ENCODE peak calls at places on chromosomes 12 and 14, in five cellular contexts. A, B, G, R and L are unnamed samples.

GRCh38 chr12:62653740-62654139 is 187.1 kb downstream of the MON2 start:
- DNase-seq in G (no peak), A (no peak), B (no peak), R (no peak), L (no peak)

GRCh38 chr14:77213657-77214016 is 32.0 kb downstream of the TMEM63C start:
- DNase-seq in A (no peak), R (no peak), G (no peak), B (no peak), L (no peak)

GRCh38 chr12:131222271-131223139 is 268.8 kb downstream of the ADGRD1 start:
- DNase-seq in A (peak; percentile 29), R (no peak), B (no peak), G (no peak), L (peak; percentile 83)

GRCh38 chr14:93977790-93978581 is 1.6 kb upstream of the ASB2 start:
- DNase-seq in B (no peak), A (peak; percentile 68), G (no peak), R (no peak), L (no peak)

GRCh38 chr12:18752280-18752920 is 14.5 kb downstream of the CAPZA3 start:
- DNase-seq in B (no peak), G (no peak), A (no peak), R (peak; percentile 27), L (no peak)

GRCh38 chr12:6635375-6635855 is 344 bp downstream of the LPAR5 start:
- DNase-seq in R (no peak), B (no peak), A (peak; percentile 62), G (no peak), L (no peak)

GRCh38 chr14:81474685-81475324 is 58.8 kb downstream of the SEL1L start:
- DNase-seq in B (no peak), G (no peak), A (no peak), R (no peak), L (no peak)

GRCh38 chr12:68534108-68534507 is 76.6 kb upstream of the RAP1B start:
- DNase-seq in G (no peak), A (no peak), R (no peak), B (no peak), L (peak; percentile 17)

GRCh38 chr12:65152012-65152411 is 17.4 kb upstream of the LEMD3 start:
- DNase-seq in G (no peak), A (no peak), B (no peak), R (no peak), L (no peak)

GRCh38 chr12:43291516-43291915 is 260.5 kb downstream of the ADAMTS20 start:
- DNase-seq in R (no peak), A (no peak), G (no peak), B (no peak), L (no peak)

GRCh38 chr12:68240079-68240478 is 13.3 kb downstream of the IL22 start:
- DNase-seq in R (peak; percentile 65), A (no peak), B (no peak), G (no peak), L (no peak)

GRCh38 chr14:105881021-105881930 is 354.9 kb downstream of the TMEM121 start:
- DNase-seq in G (peak; percentile 32), R (no peak), B (peak; percentile 14), A (no peak), L (no peak)

GRCh38 chr14:72932893-72933292 is 6.6 kb downstream of the DCAF4 start:
- DNase-seq in B (no peak), A (no peak), G (no peak), R (no peak), L (no peak)

GRCh38 chr14:51219473-51220448 is 20.3 kb upstream of the TMX1 start:
- DNase-seq in B (no peak), R (peak; percentile 52), G (no peak), A (no peak), L (no peak)

DNA sequence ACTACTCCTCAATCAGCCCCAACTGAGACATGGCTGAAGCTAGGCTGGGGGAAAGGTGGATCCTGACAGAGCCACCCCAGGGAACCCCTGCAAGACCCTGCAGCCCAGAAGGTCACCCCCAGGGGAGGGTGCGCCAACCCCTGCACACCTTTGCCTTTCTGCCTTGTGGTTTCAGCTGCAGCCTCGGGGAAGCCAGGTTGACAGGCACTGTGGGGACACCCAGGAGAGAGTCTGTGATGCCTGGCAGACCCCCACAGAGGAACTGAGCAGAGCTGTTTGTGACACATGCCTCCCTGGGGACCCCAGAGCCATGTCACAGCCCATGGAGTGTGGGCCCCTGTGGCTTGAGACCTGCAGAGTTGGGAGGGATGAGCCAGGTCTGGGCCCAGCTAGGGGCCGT is 11.8 kb upstream of the HHIPL1 start:
- DNase-seq in G (no peak), B (no peak), R (no peak), A (no peak), L (no peak)
- H3K4me1 ChIP-seq in G (no peaks in the 10 kb centered on the region), B (peaks cover 1% of the 10 kb centered on the region), R (no peaks in the 10 kb centered on the region), A (peaks cover 6% of the 10 kb centered on the region), L (peaks cover 3% of the 10 kb centered on the region)

GRCh38 chr14:30915596-30915995 is 41.2 kb downstream of the COCH start:
- DNase-seq in A (no peak), R (no peak), B (no peak), G (no peak), L (no peak)
- H3K27me3 ChIP-seq in A (no peaks in the 10 kb centered on the region), R (no peaks in the 10 kb centered on the region), B (no peaks in the 10 kb centered on the region), G (no peaks in the 10 kb centered on the region), L (no peaks in the 10 kb centered on the region)

GRCh38 chr14:59254911-59255545 is 66.6 kb downstream of the DAAM1 start:
- DNase-seq in B (no peak), G (no peak), A (no peak), R (no peak), L (peak; percentile 29)
- H3K4me1 ChIP-seq in B (peaks cover 17% of the 10 kb centered on the region), G (peaks cover 26% of the 10 kb centered on the region), A (no peaks in the 10 kb centered on the region), R (peaks cover 6% of the 10 kb centered on the region), L (peaks cover 23% of the 10 kb centered on the region)

GRCh38 chr12:49853671-49854070 is 10.8 kb upstream of the BCDIN3D start:
- DNase-seq in G (no peak), B (no peak), A (no peak), R (no peak), L (no peak)
- H3K27me3 ChIP-seq in G (peaks cover 3% of the 10 kb centered on the region), B (no peaks in the 10 kb centered on the region), A (no peaks in the 10 kb centered on the region), R (peaks cover 18% of the 10 kb centered on the region), L (no peaks in the 10 kb centered on the region)

GRCh38 chr12:92034858-92035401 is 110.7 kb downstream of the BTG1 start:
- DNase-seq in A (peak; percentile 90), B (peak; percentile 67), G (peak; percentile 55), R (peak; percentile 33), L (peak; percentile 42)
- H3K4me1 ChIP-seq in A (peaks cover 93% of the 10 kb centered on the region), B (peaks cover 3% of the 10 kb centered on the region), G (no peaks in the 10 kb centered on the region), R (peaks cover 22% of the 10 kb centered on the region), L (no peaks in the 10 kb centered on the region)

DNA sequence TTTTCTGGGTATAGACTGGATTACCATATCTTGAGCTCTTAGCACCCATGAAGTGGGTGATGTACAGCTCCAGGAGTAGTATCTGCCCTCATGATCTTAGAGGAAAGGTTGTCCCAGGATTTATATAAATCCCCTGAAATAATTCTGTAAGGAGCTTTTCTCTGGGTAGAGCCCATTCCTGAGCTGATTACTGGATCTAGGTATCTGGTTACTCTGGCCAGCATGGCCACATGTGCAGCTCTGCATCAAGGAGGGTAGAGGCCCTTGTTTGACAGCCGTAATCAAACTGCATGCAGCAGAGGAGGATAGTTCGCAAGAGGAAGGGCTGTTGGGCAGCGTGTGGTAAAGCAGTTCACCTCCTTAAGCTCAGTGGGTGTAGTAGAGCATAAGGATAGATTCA is 8.5 kb downstream of the COX14 start:
- DNase-seq in B (no peak), R (no peak), G (no peak), A (no peak), L (no peak)
- H3K27me3 ChIP-seq in B (no peaks in the 10 kb centered on the region), R (no peaks in the 10 kb centered on the region), G (no peaks in the 10 kb centered on the region), A (no peaks in the 10 kb centered on the region), L (no peaks in the 10 kb centered on the region)

DNA sequence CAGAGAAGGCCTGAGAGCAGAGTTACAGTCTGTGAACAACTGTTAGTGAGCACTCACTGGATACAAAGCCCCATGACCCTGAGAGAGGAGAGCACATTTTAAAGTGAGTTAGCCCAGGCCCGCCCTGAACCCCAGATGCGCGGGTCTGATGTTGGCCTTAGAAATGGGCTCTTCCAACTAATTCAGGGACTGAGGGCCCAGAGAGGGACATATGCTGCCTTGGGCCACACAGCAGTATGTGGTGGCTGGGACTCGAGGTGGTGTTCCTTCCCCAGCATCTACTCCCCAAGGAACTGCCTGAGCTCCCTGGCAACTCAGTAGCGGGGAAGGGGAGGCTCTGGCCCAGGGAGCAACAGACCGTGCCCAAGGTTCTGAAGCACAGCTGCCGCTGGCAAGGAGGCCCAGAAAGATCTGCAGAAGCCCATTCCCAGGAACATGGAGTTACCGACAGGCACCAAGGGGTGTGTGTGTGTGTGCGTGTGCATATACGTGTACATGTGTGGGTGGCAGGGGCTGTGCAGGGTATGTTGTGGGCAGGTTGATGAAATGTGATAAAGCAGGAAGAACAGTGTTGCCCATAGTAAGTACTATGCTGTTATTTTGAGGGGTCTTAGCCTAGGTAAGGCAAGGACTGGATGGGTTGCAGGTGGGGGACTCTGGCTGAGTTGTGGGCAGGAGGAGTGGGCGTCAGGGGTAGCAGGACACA is 40.5 kb downstream of the KRT80 start:
- DNase-seq in G (no peak), A (no peak), B (no peak), R (no peak), L (peak; percentile 68)
- H3K4me1 ChIP-seq in G (no peaks in the 10 kb centered on the region), A (no peaks in the 10 kb centered on the region), B (peaks cover 9% of the 10 kb centered on the region), R (peaks cover 49% of the 10 kb centered on the region), L (peaks cover 64% of the 10 kb centered on the region)

GRCh38 chr12:119988440-119988787 is 622 bp upstream of the BICDL1 start:
- DNase-seq in R (no peak), G (no peak), A (no peak), B (no peak), L (no peak)
- H3K27me3 ChIP-seq in R (peaks cover 42% of the 10 kb centered on the region), G (peaks cover 2% of the 10 kb centered on the region), A (peaks cover 26% of the 10 kb centered on the region), B (no peaks in the 10 kb centered on the region), L (no peaks in the 10 kb centered on the region)